ENCODE peak calls at places on chromosomes 2 and 18, in four cellular contexts. Q is psoas muscle, A is transverse colon, N is glutamatergic neuron. U is an unnamed sample.

GRCh38 chr18:78742346-78742745 is 237.3 kb upstream of the SALL3 start:
- DNase-seq in Q (no peak), A (no peak), N (no peak), U (no peak)

GRCh38 chr2:30716117-30716900 is 90.9 kb downstream of the CAPN13 start:
- DNase-seq in Q (no peak), A (no peak), N (no peak), U (no peak)

GRCh38 chr18:52190630-52191029 is 149.4 kb upstream of the DCC start:
- DNase-seq in Q (no peak), A (no peak), N (no peak), U (no peak)

GRCh38 chr2:109270758-109271305 is 141.8 kb downstream of the SH3RF3 start:
- DNase-seq in Q (no peak), A (peak), N (no peak), U (no peak)

GRCh38 chr2:86500325-86500724 is 59.2 kb downstream of the KDM3A start:
- DNase-seq in Q (no peak), A (no peak), N (peak), U (no peak)

GRCh38 chr18:79348066-79348465 is 47.7 kb upstream of the NFATC1 start:
- DNase-seq in Q (no peak), A (no peak), N (no peak), U (no peak)

GRCh38 chr2:234564719-234565118 is 67.8 kb upstream of the ARL4C start:
- DNase-seq in Q (no peak), A (no peak), N (no peak), U (no peak)

GRCh38 chr2:45578056-45578843 is 32.8 kb downstream of the SRBD1 start:
- DNase-seq in Q (no peak), A (peak), N (peak), U (peak)

GRCh38 chr2:69139778-69140177 is 126.8 kb downstream of the ANTXR1 start:
- DNase-seq in Q (no peak), A (no peak), N (no peak), U (no peak)

GRCh38 chr2:239001794-239002193 is 153.9 kb downstream of the TWIST2 start:
- DNase-seq in Q (no peak), A (no peak), N (no peak), U (no peak)

GRCh38 chr2:239003933-239004636 is 156.2 kb downstream of the TWIST2 start:
- DNase-seq in Q (no peak), A (no peak), N (no peak), U (no peak)

GRCh38 chr2:239005586-239005985 is 157.7 kb downstream of the TWIST2 start:
- DNase-seq in Q (no peak), A (no peak), N (no peak), U (no peak)

GRCh38 chr2:239002591-239002959 is 154.7 kb downstream of the TWIST2 start:
- DNase-seq in Q (no peak), A (no peak), N (no peak), U (no peak)

DNA sequence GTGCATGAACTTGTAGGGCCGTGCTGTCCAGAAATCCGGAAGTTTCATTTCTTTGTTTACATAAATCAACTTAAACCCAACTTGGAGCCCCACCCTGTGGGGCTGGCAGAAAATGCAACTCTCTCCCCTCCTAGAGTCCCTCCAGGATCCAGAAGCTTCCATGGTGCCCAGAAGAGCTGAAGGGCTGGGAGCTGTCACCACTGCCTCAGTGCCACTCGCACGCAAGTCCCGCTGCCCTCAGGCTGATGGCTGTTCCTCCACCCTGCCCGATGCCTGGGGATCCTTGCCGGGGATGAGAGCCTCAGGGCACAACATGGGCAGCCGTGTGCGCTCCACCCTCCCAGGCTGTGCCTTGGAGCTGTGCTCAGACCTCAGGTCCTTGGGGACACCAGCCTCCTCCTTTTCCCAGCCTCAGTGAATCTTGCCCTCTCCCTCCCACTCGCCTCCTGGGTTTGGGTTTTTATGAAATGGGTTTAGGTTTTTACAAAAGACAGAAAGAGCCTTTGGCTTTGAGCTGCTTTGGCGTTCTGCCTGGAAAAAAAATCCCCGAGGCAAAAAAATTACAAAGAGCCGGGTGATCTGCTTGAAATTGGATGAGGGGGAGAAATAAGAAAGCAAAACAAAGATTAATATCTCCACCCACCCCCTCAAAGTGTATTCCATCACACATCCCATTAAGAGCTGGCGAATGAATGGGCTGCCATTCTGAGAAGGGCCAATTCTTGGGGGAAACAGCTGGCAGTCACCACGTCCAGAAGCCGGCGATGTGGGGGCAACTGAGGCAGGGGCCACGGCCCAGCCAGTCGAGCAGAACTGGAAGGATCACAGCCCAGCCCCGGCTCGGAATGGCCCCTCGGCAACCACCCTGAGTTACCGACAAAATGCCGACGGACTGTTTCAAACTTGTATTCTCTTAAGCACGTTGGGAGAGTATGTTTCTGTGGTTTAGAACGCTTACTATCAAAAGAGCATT is 155.4 kb downstream of the TWIST2 start:
- DNase-seq in Q (no peak), A (no peak), N (no peak), U (no peak)
- TF ChIP-seq CTCF in Q (no peak), A (no peak), N (no peak), U (no peak)

GRCh38 chr18:24413148-24413547 is 13.3 kb upstream of the IMPACT start:
- DNase-seq in Q (no peak), A (no peak), N (peak), U (no peak)
- TF ChIP-seq CTCF in Q (no peak), A (no peak), N (no peak), U (no peak)

GRCh38 chr2:158996378-158996993 is 28.0 kb downstream of the TANC1 start:
- DNase-seq in Q (no peak), A (no peak), N (no peak), U (no peak)
- TF ChIP-seq CTCF in Q (peak), A (peak), N (peak), U (no peak)

GRCh38 chr2:209937893-209938292 is 64.5 kb upstream of the RPE start:
- DNase-seq in Q (no peak), A (no peak), N (no peak), U (no peak)

GRCh38 chr2:209938906-209939305 is 63.5 kb upstream of the RPE start:
- DNase-seq in Q (no peak), A (no peak), N (no peak), U (no peak)

GRCh38 chr2:209933499-209934458 is 68.7 kb upstream of the RPE start:
- DNase-seq in Q (no peak), A (no peak), N (no peak), U (no peak)

GRCh38 chr2:209940923-209941322 is 61.5 kb upstream of the RPE start:
- DNase-seq in Q (no peak), A (no peak), N (no peak), U (no peak)

DNA sequence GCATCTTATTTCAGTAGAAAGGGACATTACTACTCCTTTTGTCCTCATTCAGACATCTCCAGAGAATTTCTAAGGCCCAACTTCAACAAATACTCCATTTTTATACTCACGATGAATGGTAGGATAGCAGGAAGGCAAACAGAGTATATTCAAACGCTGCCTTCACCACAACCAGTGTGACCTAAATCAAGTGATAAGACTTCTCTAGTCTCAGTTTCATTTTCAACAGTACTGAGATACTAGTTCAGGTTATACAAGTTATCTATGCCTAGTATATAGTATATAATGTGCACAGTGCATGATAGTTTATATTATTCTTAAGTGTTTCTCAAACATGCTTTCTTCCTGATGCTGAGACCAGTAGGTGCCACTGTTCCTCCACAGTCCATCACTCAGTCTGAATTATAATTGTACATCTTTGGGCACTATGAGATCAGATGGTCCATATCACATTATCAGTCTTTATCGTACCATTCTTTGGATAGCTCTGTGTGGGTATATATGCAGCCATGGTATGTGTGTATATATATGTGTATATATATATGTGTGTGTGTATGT is 66.3 kb upstream of the RPE start:
- DNase-seq in Q (no peak), A (no peak), N (no peak), U (no peak)
- TF ChIP-seq CTCF in Q (no peak), A (no peak), N (no peak), U (no peak)

U was measured in GM10248.